ENCODE peak calls at places on chromosomes 7 and 10, in seven cellular contexts. Z is neuronal stem cell, O is mesendoderm, V is H9, R is trophoblast cell, E is H1, J is mesenchymal stem cell. N is an unnamed sample.

GRCh38 chr10:121088524-121088923 is 237.4 kb downstream of the WDR11 start:
- DNase-seq in Z (no peak), O (peak), V (peak), R (no peak), E (peak), J (peak), N (no peak)

GRCh38 chr10:6465854-6466524 is 114.1 kb downstream of the PRKCQ start:
- DNase-seq in Z (no peak), O (no peak), V (no peak), R (no peak), E (no peak), J (no peak), N (no peak)

GRCh38 chr7:92837214-92837749 is 909 bp upstream of the CDK6 start:
- DNase-seq in Z (no peak), O (no peak), V (no peak), R (no peak), E (no peak), J (no peak), N (peak)

GRCh38 chr10:128519581-128519980 is 393.4 kb upstream of the MKI67 start:
- DNase-seq in Z (no peak), O (no peak), V (no peak), R (no peak), E (no peak), J (no peak), N (no peak)

GRCh38 chr7:2729043-2729892 is 41.3 kb downstream of the AMZ1 start:
- DNase-seq in Z (no peak), O (no peak), V (no peak), R (no peak), E (no peak), J (no peak), N (peak)

GRCh38 chr7:6273380-6273837 is 985 bp upstream of the CYTH3 start:
- DNase-seq in Z (no peak), O (no peak), V (no peak), R (no peak), E (no peak), J (no peak), N (no peak)

GRCh38 chr7:52309631-52310030 is 725.8 kb upstream of the POM121L12 start:
- DNase-seq in Z (no peak), O (no peak), V (no peak), R (no peak), E (no peak), J (no peak), N (no peak)

GRCh38 chr10:100114460-100114859 is 32.8 kb upstream of the CPN1 start:
- DNase-seq in Z (no peak), O (no peak), V (no peak), R (peak), E (no peak), J (no peak), N (no peak)

GRCh38 chr7:22841954-22842353 is 19.3 kb upstream of the TOMM7 start:
- DNase-seq in Z (no peak), O (peak), V (no peak), R (no peak), E (no peak), J (no peak), N (peak)

GRCh38 chr7:66867198-66867790 is 53.7 kb upstream of the TMEM248 start:
- DNase-seq in Z (no peak), O (peak), V (no peak), R (no peak), E (no peak), J (no peak), N (no peak)

GRCh38 chr7:64651632-64652165 is 14.2 kb upstream of the ZNF107 start:
- DNase-seq in Z (no peak), O (no peak), V (no peak), R (peak), E (no peak), J (no peak), N (no peak)

GRCh38 chr7:47580811-47581331 is 1.0 kb downstream of the TNS3 start:
- DNase-seq in Z (no peak), O (peak), V (no peak), R (no peak), E (no peak), J (peak), N (peak)

GRCh38 chr7:157445956-157446295 is 109.1 kb downstream of the DNAJB6 start:
- DNase-seq in Z (no peak), O (no peak), V (no peak), R (no peak), E (peak), J (no peak), N (no peak)

GRCh38 chr10:31836569-31837406 is 91.8 kb downstream of the ARHGAP12 start:
- DNase-seq in Z (peak), O (peak), V (peak), R (peak), E (no peak), J (peak), N (peak)

GRCh38 chr10:71048995-71049650 is 160.8 kb upstream of the PCBD1 start:
- DNase-seq in Z (no peak), O (no peak), V (no peak), R (no peak), E (no peak), J (no peak), N (no peak)

GRCh38 chr7:28132959-28133745 is 47.4 kb downstream of the JAZF1 start:
- DNase-seq in Z (no peak), O (no peak), V (no peak), R (no peak), E (no peak), J (no peak), N (no peak)

GRCh38 chr10:29839826-29840515 is 205.2 kb upstream of the SVIL start:
- DNase-seq in Z (no peak), O (no peak), V (peak), R (peak), E (no peak), J (no peak), N (no peak)

GRCh38 chr7:102272075-102272916 is 14.4 kb upstream of the SH2B2 start:
- DNase-seq in Z (peak), O (peak), V (peak), R (peak), E (peak), J (peak), N (peak)

GRCh38 chr7:157668884-157669767 is 332.3 kb downstream of the DNAJB6 start:
- DNase-seq in Z (no peak), O (no peak), V (no peak), R (no peak), E (no peak), J (no peak), N (no peak)

GRCh38 chr10:45000138-45000763 is 472 bp upstream of the ZNF22 start:
- DNase-seq in Z (no peak), O (peak), V (no peak), R (no peak), E (peak), J (peak), N (peak)

GRCh38 chr7:19026888-19027287 is 90.5 kb downstream of the TWIST1 start:
- DNase-seq in Z (no peak), O (no peak), V (no peak), R (no peak), E (no peak), J (peak), N (peak)

GRCh38 chr10:89921422-89921821 is 220.0 kb downstream of the KIF20B start:
- DNase-seq in Z (no peak), O (peak), V (no peak), R (peak), E (no peak), J (no peak), N (no peak)

GRCh38 chr7:155886391-155887173 is 74.3 kb upstream of the SHH start:
- DNase-seq in Z (no peak), O (no peak), V (no peak), R (no peak), E (no peak), J (no peak), N (no peak)

GRCh38 chr7:13540429-13540828 is 449.0 kb downstream of the ETV1 start:
- DNase-seq in Z (no peak), O (no peak), V (no peak), R (no peak), E (no peak), J (peak), N (peak)

GRCh38 chr10:121527690-121528089 is 70.6 kb downstream of the FGFR2 start:
- DNase-seq in Z (peak), O (peak), V (no peak), R (peak), E (no peak), J (peak), N (peak)

GRCh38 chr7:150986556-150986955 is 4.3 kb upstream of the NOS3 start:
- DNase-seq in Z (no peak), O (no peak), V (peak), R (no peak), E (no peak), J (no peak), N (no peak)

GRCh38 chr7:94509264-94509878 is at the start of gene CASD1:
- DNase-seq in Z (peak), O (peak), V (peak), R (peak), E (peak), J (peak), N (peak)

GRCh38 chr10:70323143-70323696 is 39.4 kb upstream of the NPFFR1 start:
- DNase-seq in Z (no peak), O (no peak), V (no peak), R (no peak), E (no peak), J (no peak), N (no peak)

GRCh38 chr10:6737080-6737641 is 157.1 kb upstream of the PRKCQ start:
- DNase-seq in Z (no peak), O (peak), V (peak), R (no peak), E (peak), J (no peak), N (peak)

GRCh38 chr10:22368976-22369375 is 23.7 kb downstream of the SPAG6 start:
- DNase-seq in Z (no peak), O (no peak), V (no peak), R (no peak), E (no peak), J (no peak), N (no peak)

GRCh38 chr7:133027397-133027796 is 54.5 kb downstream of the CHCHD3 start:
- DNase-seq in Z (no peak), O (no peak), V (no peak), R (no peak), E (no peak), J (no peak), N (no peak)

GRCh38 chr7:2169923-2170575 is 62.7 kb downstream of the MAD1L1 start:
- DNase-seq in Z (no peak), O (no peak), V (peak), R (peak), E (no peak), J (no peak), N (no peak)

GRCh38 chr7:121449735-121450134 is 53.6 kb upstream of the FAM3C start:
- DNase-seq in Z (no peak), O (no peak), V (no peak), R (no peak), E (no peak), J (no peak), N (no peak)

GRCh38 chr10:97353945-97354344 is 19.4 kb upstream of the FRAT2 start:
- DNase-seq in Z (no peak), O (no peak), V (no peak), R (no peak), E (no peak), J (no peak), N (no peak)

GRCh38 chr7:32393861-32394260 is 96.3 kb downstream of the LSM5 start:
- DNase-seq in Z (no peak), O (no peak), V (no peak), R (no peak), E (no peak), J (no peak), N (no peak)

GRCh38 chr10:4130685-4131084 is 345.7 kb upstream of the KLF6 start:
- DNase-seq in Z (no peak), O (no peak), V (no peak), R (no peak), E (no peak), J (no peak), N (no peak)

GRCh38 chr7:26495569-26495968 is 203.9 kb downstream of the SNX10 start:
- DNase-seq in Z (no peak), O (no peak), V (no peak), R (no peak), E (no peak), J (no peak), N (no peak)
- H3K18ac ChIP-seq in Z (no peak), O (no peak), V (no peak), R (no peak), E (no peak), J (no peak), N (no peak)

GRCh38 chr7:129764685-129765084 is 153.2 kb downstream of the NRF1 start:
- DNase-seq in Z (no peak), O (no peak), V (no peak), R (no peak), E (no peak), J (no peak), N (no peak)

GRCh38 chr7:129768614-129769399 is 157.3 kb downstream of the NRF1 start:
- DNase-seq in Z (no peak), O (no peak), V (no peak), R (no peak), E (no peak), J (no peak), N (no peak)

GRCh38 chr7:129765352-129765751 is 153.8 kb downstream of the NRF1 start:
- DNase-seq in Z (no peak), O (no peak), V (no peak), R (no peak), E (no peak), J (no peak), N (no peak)

GRCh38 chr7:129769400-129769774 is 157.9 kb downstream of the NRF1 start:
- DNase-seq in Z (no peak), O (no peak), V (no peak), R (no peak), E (no peak), J (no peak), N (no peak)

DNA sequence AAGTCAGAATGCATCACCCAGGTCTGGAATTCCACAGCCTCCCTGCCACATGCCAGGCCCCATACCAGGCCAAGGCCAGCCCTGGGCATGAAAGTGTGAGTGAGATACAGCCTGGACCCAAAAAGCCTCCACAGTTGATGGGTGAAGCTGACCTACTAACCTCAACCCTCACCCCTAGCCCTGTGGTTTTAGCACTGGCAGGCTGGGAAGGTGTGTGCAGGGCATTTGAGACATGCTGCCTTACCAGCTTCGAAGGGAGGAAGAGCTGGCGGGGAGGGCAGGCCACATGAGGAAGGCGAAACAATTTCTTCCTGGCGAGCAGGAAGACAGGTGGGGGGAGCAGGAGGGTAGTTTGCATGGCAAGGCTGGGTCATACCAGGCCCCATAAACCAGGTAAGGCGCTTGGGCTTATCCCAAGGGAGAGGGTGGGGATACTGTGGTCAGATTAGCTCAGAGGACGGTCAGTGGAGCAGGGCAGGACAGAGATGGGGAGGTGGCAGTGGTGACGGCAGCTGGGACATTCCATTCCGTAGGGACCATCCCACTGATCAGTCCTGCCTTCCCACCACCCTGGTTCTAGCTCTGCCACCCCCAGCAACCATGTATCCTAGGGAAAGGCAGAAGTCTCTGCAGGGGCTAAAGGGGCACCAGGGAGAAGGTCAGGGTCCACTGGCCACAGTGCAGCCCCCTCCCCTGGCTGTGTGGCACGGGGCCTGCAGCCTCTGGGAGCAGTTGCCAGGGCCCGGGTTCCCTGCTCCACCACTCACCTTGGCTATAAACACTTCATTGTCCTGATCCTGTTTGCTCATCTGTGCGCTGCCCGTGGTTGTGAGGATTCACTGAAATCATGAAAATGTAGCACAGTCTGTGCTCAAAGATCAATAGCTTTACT is 155.8 kb downstream of the NRF1 start:
- DNase-seq in Z (no peak), O (no peak), V (no peak), R (no peak), E (no peak), J (no peak), N (no peak)
- H3K18ac ChIP-seq in Z (peak), O (no peak), V (no peak), R (no peak), E (no peak), J (no peak), N (no peak)

DNA sequence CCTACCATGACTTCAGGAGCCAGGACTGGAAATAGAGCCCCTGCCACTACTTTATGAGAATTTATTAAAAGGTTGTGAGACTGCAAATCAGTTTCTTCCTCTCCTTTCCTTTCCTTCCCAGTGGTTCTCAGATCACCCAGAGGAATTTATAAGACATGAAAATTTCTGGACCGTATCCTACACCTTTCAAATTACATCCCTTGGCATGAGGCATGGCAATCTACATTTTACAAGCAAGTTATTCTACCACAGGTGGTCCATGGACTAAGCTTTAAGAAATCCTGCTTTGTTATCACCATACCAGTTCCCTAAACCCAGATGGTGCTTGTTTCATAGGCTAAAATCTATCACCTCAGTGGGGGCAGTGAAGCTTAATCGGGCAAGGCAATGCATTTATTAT is 66.5 kb downstream of the TPK1 start:
- DNase-seq in Z (no peak), O (no peak), V (no peak), R (no peak), E (no peak), J (no peak), N (no peak)
- H3K18ac ChIP-seq in Z (no peak), O (no peak), V (no peak), R (no peak), E (no peak), J (no peak), N (no peak)

GRCh38 chr10:110733256-110733952 is 89.3 kb downstream of the RBM20 start:
- DNase-seq in Z (no peak), O (no peak), V (no peak), R (no peak), E (no peak), J (no peak), N (no peak)

GRCh38 chr10:110737886-110738634 is 93.9 kb downstream of the RBM20 start:
- DNase-seq in Z (no peak), O (no peak), V (no peak), R (no peak), E (no peak), J (peak), N (peak)

GRCh38 chr10:110730345-110731055 is 86.4 kb downstream of the RBM20 start:
- DNase-seq in Z (no peak), O (no peak), V (no peak), R (no peak), E (no peak), J (no peak), N (no peak)

GRCh38 chr10:110739811-110740271 is 95.7 kb downstream of the RBM20 start:
- DNase-seq in Z (no peak), O (no peak), V (no peak), R (no peak), E (no peak), J (no peak), N (no peak)

DNA sequence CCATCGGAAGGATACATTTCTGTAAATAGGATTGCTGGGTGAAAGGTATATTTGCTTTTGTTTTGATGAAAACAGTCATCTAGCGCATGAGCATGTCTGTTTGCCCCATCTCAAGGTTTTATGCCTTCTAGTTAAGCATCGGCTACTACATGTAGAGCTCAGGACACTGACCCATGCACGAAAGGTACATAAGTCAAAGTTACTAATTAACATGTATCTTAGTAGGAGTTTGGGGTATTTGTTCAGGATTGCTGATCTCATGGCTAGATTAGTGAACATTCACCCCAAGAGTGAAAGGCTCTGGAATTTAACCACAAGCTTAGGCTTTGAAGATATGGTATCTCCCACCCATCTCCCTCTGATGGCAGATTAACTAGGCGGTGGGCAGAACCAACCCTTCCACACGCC is 91.5 kb downstream of the RBM20 start:
- DNase-seq in Z (no peak), O (no peak), V (no peak), R (no peak), E (no peak), J (no peak), N (no peak)
- H3K18ac ChIP-seq in Z (no peak), O (no peak), V (no peak), R (no peak), E (no peak), J (no peak), N (no peak)

DNA sequence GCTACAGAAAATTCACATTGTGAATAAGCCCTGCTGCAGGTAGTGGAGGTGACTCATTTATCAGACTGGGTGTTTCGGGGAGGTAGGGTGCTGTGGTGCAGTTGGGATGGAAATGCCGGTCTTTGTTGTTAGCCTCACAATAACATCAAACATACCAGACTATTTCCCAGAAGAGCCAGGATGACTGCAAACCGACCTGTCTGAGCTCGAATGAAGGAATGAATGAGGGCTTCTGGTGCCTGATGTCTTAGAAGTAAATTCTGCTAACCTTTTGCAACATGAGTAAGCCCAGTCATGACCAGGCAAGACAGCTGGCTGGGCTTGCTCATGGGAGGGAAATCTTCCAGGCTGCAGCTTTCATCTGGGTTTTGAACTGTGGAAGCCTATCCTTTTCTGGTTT is 2.4 kb upstream of the VDAC2 start:
- DNase-seq in Z (no peak), O (peak), V (no peak), R (peak), E (no peak), J (peak), N (peak)
- H3K18ac ChIP-seq in Z (no peak), O (peak), V (no peak), R (no peak), E (no peak), J (peak), N (no peak)

DNA sequence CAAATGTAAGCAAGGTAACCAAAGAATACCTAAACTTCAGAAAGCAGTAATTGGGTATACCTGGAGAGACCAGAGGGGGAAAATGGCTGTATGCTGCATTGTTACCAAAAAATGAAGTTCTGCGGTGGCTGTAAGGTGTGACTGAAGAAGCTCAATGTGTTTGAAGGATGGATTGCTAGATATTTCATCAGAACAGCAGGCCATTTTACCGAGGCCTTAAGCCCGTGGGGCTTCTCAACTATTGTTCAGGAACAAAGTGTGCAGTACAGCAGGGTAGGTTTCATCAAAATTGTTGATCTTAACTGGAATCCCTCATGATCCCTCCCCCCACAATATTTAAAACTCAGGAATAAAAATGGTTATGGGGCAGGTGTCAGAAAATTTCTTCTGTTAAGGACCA is 204.0 kb upstream of the GHITM start:
- DNase-seq in Z (no peak), O (no peak), V (no peak), R (no peak), E (no peak), J (no peak), N (no peak)
- H3K18ac ChIP-seq in Z (no peak), O (no peak), V (no peak), R (no peak), E (no peak), J (no peak), N (no peak)

N was measured in IMR-90.